ENCODE peak calls at places on chromosomes 7 and 10, in seven cellular contexts. One of them, this sample, is unnamed.

GRCh38 chr7:42527004-42527403 is 290.0 kb upstream of the GLI3 start:
- DNase-seq in body of pancreas: no peak
- DNase-seq in cardiac fibroblast: no peak
- DNase-seq in mucosa of descending colon: no peak
- DNase-seq in astrocyte of the spinal cord: no peak
- DNase-seq in pancreas: no peak
- DNase-seq in cardiac muscle cell: peak
- DNase-seq in this sample: no peak

GRCh38 chr7:102320181-102320580 is 33.5 kb downstream of the SH2B2 start:
- DNase-seq in astrocyte of the spinal cord: no peak
- DNase-seq in cardiac fibroblast: no peak
- DNase-seq in mucosa of descending colon: no peak
- DNase-seq in cardiac muscle cell: no peak
- DNase-seq in body of pancreas: no peak
- DNase-seq in pancreas: no peak
- DNase-seq in this sample: no peak

GRCh38 chr7:47534322-47535032 is 47.4 kb downstream of the TNS3 start:
- DNase-seq in astrocyte of the spinal cord: no peak
- DNase-seq in cardiac fibroblast: no peak
- DNase-seq in pancreas: no peak
- DNase-seq in cardiac muscle cell: no peak
- DNase-seq in body of pancreas: no peak
- DNase-seq in mucosa of descending colon: no peak
- DNase-seq in this sample: no peak

GRCh38 chr7:139995034-139995915 is 67.5 kb downstream of the PARP12 start:
- DNase-seq in cardiac muscle cell: peak
- DNase-seq in cardiac fibroblast: peak
- DNase-seq in astrocyte of the spinal cord: peak
- DNase-seq in pancreas: no peak
- DNase-seq in body of pancreas: peak
- DNase-seq in mucosa of descending colon: no peak
- DNase-seq in this sample: peak

GRCh38 chr10:78281627-78282026 is 248.0 kb downstream of the RPS24 start:
- DNase-seq in astrocyte of the spinal cord: no peak
- DNase-seq in body of pancreas: no peak
- DNase-seq in cardiac muscle cell: no peak
- DNase-seq in cardiac fibroblast: no peak
- DNase-seq in mucosa of descending colon: no peak
- DNase-seq in pancreas: no peak
- DNase-seq in this sample: no peak

GRCh38 chr10:15485684-15486316 is 114.7 kb upstream of the FAM171A1 start:
- DNase-seq in astrocyte of the spinal cord: peak
- DNase-seq in body of pancreas: peak
- DNase-seq in pancreas: no peak
- DNase-seq in cardiac muscle cell: peak
- DNase-seq in cardiac fibroblast: peak
- DNase-seq in mucosa of descending colon: no peak
- DNase-seq in this sample: no peak

GRCh38 chr7:41538810-41539724 is 163.8 kb downstream of the INHBA start:
- DNase-seq in astrocyte of the spinal cord: peak
- DNase-seq in cardiac muscle cell: peak
- DNase-seq in pancreas: no peak
- DNase-seq in body of pancreas: no peak
- DNase-seq in mucosa of descending colon: no peak
- DNase-seq in cardiac fibroblast: peak
- DNase-seq in this sample: peak

GRCh38 chr7:44713141-44713540 is 35.5 kb upstream of the ZMIZ2 start:
- DNase-seq in body of pancreas: no peak
- DNase-seq in pancreas: no peak
- DNase-seq in cardiac fibroblast: no peak
- DNase-seq in mucosa of descending colon: no peak
- DNase-seq in astrocyte of the spinal cord: no peak
- DNase-seq in cardiac muscle cell: no peak
- DNase-seq in this sample: no peak

GRCh38 chr7:131893627-131894345 is 337.4 kb upstream of the PODXL start:
- DNase-seq in cardiac fibroblast: no peak
- DNase-seq in astrocyte of the spinal cord: peak
- DNase-seq in cardiac muscle cell: no peak
- DNase-seq in mucosa of descending colon: no peak
- DNase-seq in body of pancreas: no peak
- DNase-seq in pancreas: no peak
- DNase-seq in this sample: no peak

GRCh38 chr10:8052970-8053445 is 1.5 kb upstream of the GATA3 start:
- DNase-seq in pancreas: no peak
- DNase-seq in mucosa of descending colon: no peak
- DNase-seq in body of pancreas: no peak
- DNase-seq in astrocyte of the spinal cord: no peak
- DNase-seq in cardiac fibroblast: no peak
- DNase-seq in cardiac muscle cell: no peak
- DNase-seq in this sample: no peak
- TF ChIP-seq CTCF in pancreas: no peak
- TF ChIP-seq CTCF in mucosa of descending colon: no peak
- TF ChIP-seq CTCF in body of pancreas: no peak
- TF ChIP-seq CTCF in astrocyte of the spinal cord: no peak
- TF ChIP-seq CTCF in cardiac fibroblast: no peak
- TF ChIP-seq CTCF in cardiac muscle cell: no peak
- TF ChIP-seq CTCF in this sample: no peak

GRCh38 chr10:104694074-104694473 is 53.0 kb downstream of the SORCS3 start:
- DNase-seq in astrocyte of the spinal cord: no peak
- DNase-seq in cardiac muscle cell: no peak
- DNase-seq in body of pancreas: no peak
- DNase-seq in pancreas: no peak
- DNase-seq in mucosa of descending colon: no peak
- DNase-seq in cardiac fibroblast: no peak
- DNase-seq in this sample: no peak
- H3K4me3 ChIP-seq in astrocyte of the spinal cord: no peak
- H3K4me3 ChIP-seq in cardiac muscle cell: no peak
- H3K4me3 ChIP-seq in body of pancreas: no peak
- H3K4me3 ChIP-seq in pancreas: no peak
- H3K4me3 ChIP-seq in mucosa of descending colon: no peak
- H3K4me3 ChIP-seq in cardiac fibroblast: no peak
- H3K4me3 ChIP-seq in this sample: no peak

GRCh38 chr10:30730306-30730705 is 100.8 kb upstream of the LYZL2 start:
- DNase-seq in cardiac muscle cell: no peak
- DNase-seq in pancreas: no peak
- DNase-seq in cardiac fibroblast: no peak
- DNase-seq in astrocyte of the spinal cord: no peak
- DNase-seq in body of pancreas: no peak
- DNase-seq in mucosa of descending colon: no peak
- DNase-seq in this sample: peak
- TF ChIP-seq CTCF in cardiac muscle cell: no peak
- TF ChIP-seq CTCF in pancreas: no peak
- TF ChIP-seq CTCF in cardiac fibroblast: no peak
- TF ChIP-seq CTCF in astrocyte of the spinal cord: no peak
- TF ChIP-seq CTCF in body of pancreas: no peak
- TF ChIP-seq CTCF in mucosa of descending colon: no peak
- TF ChIP-seq CTCF in this sample: no peak

GRCh38 chr10:118042336-118042735 is 4.4 kb downstream of the RAB11FIP2 start:
- DNase-seq in cardiac muscle cell: no peak
- DNase-seq in cardiac fibroblast: no peak
- DNase-seq in pancreas: no peak
- DNase-seq in body of pancreas: no peak
- DNase-seq in mucosa of descending colon: no peak
- DNase-seq in astrocyte of the spinal cord: no peak
- DNase-seq in this sample: no peak

GRCh38 chr10:118041316-118041715 is 5.4 kb downstream of the RAB11FIP2 start:
- DNase-seq in mucosa of descending colon: no peak
- DNase-seq in cardiac muscle cell: peak
- DNase-seq in body of pancreas: no peak
- DNase-seq in astrocyte of the spinal cord: peak
- DNase-seq in pancreas: no peak
- DNase-seq in cardiac fibroblast: peak
- DNase-seq in this sample: peak

GRCh38 chr10:118045842-118046490 is 775 bp downstream of the RAB11FIP2 start:
- DNase-seq in astrocyte of the spinal cord: peak
- DNase-seq in cardiac fibroblast: peak
- DNase-seq in body of pancreas: peak
- DNase-seq in cardiac muscle cell: peak
- DNase-seq in pancreas: no peak
- DNase-seq in mucosa of descending colon: peak
- DNase-seq in this sample: peak

GRCh38 chr10:118045154-118045841 is 1.4 kb downstream of the RAB11FIP2 start:
- DNase-seq in astrocyte of the spinal cord: no peak
- DNase-seq in body of pancreas: no peak
- DNase-seq in mucosa of descending colon: no peak
- DNase-seq in pancreas: no peak
- DNase-seq in cardiac fibroblast: peak
- DNase-seq in cardiac muscle cell: no peak
- DNase-seq in this sample: peak

DNA sequence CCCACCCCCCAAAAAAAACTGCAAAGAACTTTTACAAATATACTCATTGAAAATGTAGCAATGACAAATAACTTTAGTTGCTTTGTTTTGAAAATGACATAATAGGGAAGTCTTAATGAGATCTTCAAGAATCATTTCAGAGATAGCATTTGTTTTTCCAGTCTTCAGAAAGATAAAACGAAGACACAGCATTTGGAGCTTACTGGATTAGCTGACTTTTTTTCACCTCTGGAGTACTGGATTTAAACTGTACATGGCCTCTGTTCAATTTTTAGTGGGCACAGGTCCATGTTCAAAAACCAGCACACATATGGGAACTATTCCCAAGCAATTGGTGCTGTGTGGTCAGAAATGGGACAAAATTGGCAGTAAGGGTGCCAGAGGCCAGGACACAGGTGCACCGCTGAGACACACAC is 3.9 kb downstream of the RAB11FIP2 start:
- DNase-seq in pancreas: no peak
- DNase-seq in astrocyte of the spinal cord: peak
- DNase-seq in mucosa of descending colon: no peak
- DNase-seq in body of pancreas: peak
- DNase-seq in cardiac fibroblast: no peak
- DNase-seq in cardiac muscle cell: no peak
- DNase-seq in this sample: no peak
- H3K4me3 ChIP-seq in pancreas: no peak
- H3K4me3 ChIP-seq in astrocyte of the spinal cord: no peak
- H3K4me3 ChIP-seq in mucosa of descending colon: no peak
- H3K4me3 ChIP-seq in body of pancreas: no peak
- H3K4me3 ChIP-seq in cardiac fibroblast: no peak
- H3K4me3 ChIP-seq in cardiac muscle cell: no peak
- H3K4me3 ChIP-seq in this sample: no peak

GRCh38 chr7:22782616-22783232 is 39.9 kb downstream of the TOMM7 start:
- DNase-seq in pancreas: peak
- DNase-seq in astrocyte of the spinal cord: peak
- DNase-seq in cardiac muscle cell: peak
- DNase-seq in mucosa of descending colon: peak
- DNase-seq in cardiac fibroblast: peak
- DNase-seq in body of pancreas: peak
- DNase-seq in this sample: peak
- TF ChIP-seq CTCF in pancreas: peak
- TF ChIP-seq CTCF in astrocyte of the spinal cord: peak
- TF ChIP-seq CTCF in cardiac muscle cell: peak
- TF ChIP-seq CTCF in mucosa of descending colon: peak
- TF ChIP-seq CTCF in cardiac fibroblast: peak
- TF ChIP-seq CTCF in body of pancreas: peak
- TF ChIP-seq CTCF in this sample: peak

GRCh38 chr10:59362184-59362966 is at the start of gene FAM13C:
- DNase-seq in mucosa of descending colon: peak
- DNase-seq in cardiac fibroblast: peak
- DNase-seq in pancreas: peak
- DNase-seq in cardiac muscle cell: peak
- DNase-seq in astrocyte of the spinal cord: peak
- DNase-seq in body of pancreas: peak
- DNase-seq in this sample: peak
- H3K4me3 ChIP-seq in mucosa of descending colon: no peak
- H3K4me3 ChIP-seq in cardiac fibroblast: peak
- H3K4me3 ChIP-seq in pancreas: peak
- H3K4me3 ChIP-seq in cardiac muscle cell: peak
- H3K4me3 ChIP-seq in astrocyte of the spinal cord: peak
- H3K4me3 ChIP-seq in body of pancreas: no peak
- H3K4me3 ChIP-seq in this sample: peak

DNA sequence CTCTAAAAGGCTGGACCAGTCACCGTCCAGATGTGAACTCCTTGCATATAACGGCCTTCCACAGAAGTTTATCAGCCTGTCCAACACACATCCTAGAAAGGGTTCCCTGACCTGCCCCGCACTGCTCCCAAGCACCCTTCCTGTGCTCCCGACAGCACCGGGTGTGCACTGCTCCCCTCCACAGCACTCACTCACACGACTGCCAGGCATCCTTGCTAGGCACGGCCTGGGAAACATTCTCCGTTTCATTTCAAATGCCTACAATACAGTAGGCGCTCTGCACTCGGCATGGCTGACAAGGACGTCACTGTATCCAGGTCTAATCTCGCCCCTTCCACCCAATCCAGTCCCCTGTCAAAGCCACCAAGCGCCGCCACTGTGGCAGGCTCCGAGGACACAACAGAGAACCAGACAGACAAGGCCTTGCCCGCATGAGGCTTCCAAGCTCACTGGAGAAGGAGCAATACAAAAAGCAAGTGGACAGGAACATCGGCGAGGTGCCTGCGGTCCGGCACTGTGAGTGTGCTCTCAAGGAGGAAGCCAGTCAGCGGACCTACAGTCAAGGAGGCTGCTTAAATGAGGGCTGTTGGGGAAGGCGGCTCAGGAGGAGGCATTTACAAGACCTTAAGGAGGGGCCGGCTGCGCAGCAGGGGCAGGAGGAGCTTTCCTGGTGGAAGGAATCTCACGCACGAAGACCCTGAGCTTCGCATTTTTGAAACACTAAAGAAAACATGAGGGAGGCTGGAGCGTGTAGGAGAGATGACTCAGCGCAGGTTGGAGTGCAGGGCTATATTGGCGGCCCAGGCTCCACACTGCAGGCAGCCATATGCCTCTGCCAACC is 29.2 kb downstream of the GNA12 start:
- DNase-seq in cardiac muscle cell: no peak
- DNase-seq in mucosa of descending colon: no peak
- DNase-seq in astrocyte of the spinal cord: peak
- DNase-seq in pancreas: no peak
- DNase-seq in cardiac fibroblast: no peak
- DNase-seq in body of pancreas: no peak
- DNase-seq in this sample: peak
- TF ChIP-seq CTCF in cardiac muscle cell: no peak
- TF ChIP-seq CTCF in mucosa of descending colon: no peak
- TF ChIP-seq CTCF in astrocyte of the spinal cord: no peak
- TF ChIP-seq CTCF in pancreas: no peak
- TF ChIP-seq CTCF in cardiac fibroblast: no peak
- TF ChIP-seq CTCF in body of pancreas: no peak
- TF ChIP-seq CTCF in this sample: no peak

DNA sequence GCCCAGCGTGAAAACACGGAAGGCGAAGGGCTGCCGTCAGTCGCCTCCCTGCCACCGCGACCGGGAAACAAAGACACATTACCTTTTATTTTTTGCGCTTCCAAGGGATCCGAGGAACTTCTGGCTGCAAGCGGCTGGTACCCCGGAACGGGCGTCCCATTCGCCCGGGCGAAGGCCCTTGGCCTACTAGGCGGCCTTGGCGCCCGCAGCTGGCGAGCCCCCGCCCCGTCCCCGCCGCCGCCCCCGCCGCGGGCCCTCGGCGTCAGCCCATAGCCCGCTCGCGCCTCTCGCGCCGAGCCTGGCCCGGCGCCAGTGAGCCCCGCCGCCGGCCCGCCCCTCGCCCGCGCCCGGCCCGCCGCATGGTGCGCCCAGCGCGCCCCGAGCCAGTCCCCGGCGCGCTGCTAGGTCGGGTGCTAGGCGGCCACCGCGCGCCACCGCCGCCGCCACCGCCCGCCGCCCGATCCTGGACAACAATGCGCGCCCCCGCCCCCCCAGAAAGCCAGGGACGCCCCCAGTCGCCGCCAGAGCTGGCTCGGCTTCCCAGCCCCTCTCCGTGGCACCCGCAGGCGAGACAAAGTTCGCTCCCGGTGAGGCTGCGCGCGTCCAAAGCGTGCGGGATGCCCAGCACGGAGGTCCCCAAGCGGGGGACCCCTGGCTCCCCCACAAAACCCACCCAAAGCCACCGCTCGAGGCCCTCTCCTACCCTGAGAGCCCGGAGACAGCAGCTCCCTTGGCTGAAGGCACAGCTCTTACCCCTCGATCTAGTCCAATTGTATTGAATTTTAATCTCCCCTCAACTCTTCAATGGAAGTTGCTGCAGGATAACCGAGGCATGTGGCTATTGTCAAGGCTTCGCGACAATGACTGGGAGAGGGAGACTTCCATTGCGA is 305.0 kb downstream of the PRPF18 start:
- DNase-seq in cardiac muscle cell: peak
- DNase-seq in pancreas: peak
- DNase-seq in mucosa of descending colon: no peak
- DNase-seq in astrocyte of the spinal cord: no peak
- DNase-seq in body of pancreas: no peak
- DNase-seq in cardiac fibroblast: no peak
- DNase-seq in this sample: peak
- H3K4me3 ChIP-seq in cardiac muscle cell: peak
- H3K4me3 ChIP-seq in pancreas: peak
- H3K4me3 ChIP-seq in mucosa of descending colon: no peak
- H3K4me3 ChIP-seq in astrocyte of the spinal cord: peak
- H3K4me3 ChIP-seq in body of pancreas: no peak
- H3K4me3 ChIP-seq in cardiac fibroblast: peak
- H3K4me3 ChIP-seq in this sample: peak